ENCODE peak calls at places on chromosomes 5 and 9, in ten cellular contexts. W is iPS-NIHi11; Z is BE2C; A is naive B cell; M is ELR; D is AG20443; S is effector CD4-positive, alpha-beta T cell; F is NCI-H1092; P is HFFc6; Y is activated T-cell treated with anti-CD3 and anti-CD28 coated beads for 4 hours. B is an unnamed sample.

GRCh38 chr9:1050125-1050895 is at the start of gene DMRT2:
- DNase-seq in D (peak; percentile 44), Y (no peak), Z (peak; percentile 80), M (peak; percentile 0), P (no peak), S (no peak), F (no peak), A (no peak), W (peak; percentile 94), B (peak; percentile 81)

GRCh38 chr5:95178046-95178651 is 106.7 kb downstream of the MCTP1 start:
- DNase-seq in Y (no peak), W (peak; percentile 57), M (peak; percentile 28), S (no peak), P (no peak), F (no peak), A (no peak), Z (peak; percentile 81), D (no peak), B (no peak)

GRCh38 chr5:123261752-123262151 is 161.5 kb downstream of the CEP120 start:
- DNase-seq in D (no peak), F (no peak), A (no peak), Z (no peak), Y (no peak), W (no peak), P (no peak), M (no peak), S (no peak), B (no peak)

GRCh38 chr9:130064621-130065020 is 10.9 kb downstream of the GPR107 start:
- DNase-seq in Y (no peak), W (no peak), M (no peak), Z (no peak), A (no peak), S (no peak), P (no peak), D (no peak), F (no peak), B (no peak)

GRCh38 chr9:89929721-89930480 is 325.1 kb downstream of the GADD45G start:
- DNase-seq in A (no peak), M (no peak), Z (no peak), F (peak; percentile 19), Y (no peak), D (peak; percentile 62), S (no peak), W (no peak), P (no peak), B (no peak)

GRCh38 chr5:159094745-159095144 is 5.0 kb downstream of the EBF1 start:
- DNase-seq in W (no peak), Y (peak; percentile 42), S (peak; percentile 21), D (peak; percentile 56), M (peak; percentile 66), A (peak; percentile 47), F (peak; percentile 66), P (no peak), Z (peak; percentile 86), B (peak; percentile 86)

GRCh38 chr9:101485873-101486692 is 47.6 kb upstream of the RNF20 start:
- DNase-seq in S (no peak), F (peak; percentile 60), M (peak; percentile 66), Y (no peak), D (peak; percentile 65), A (no peak), W (peak; percentile 59), P (no peak), Z (peak; percentile 80), B (peak; percentile 49)

GRCh38 chr9:136925414-136926153 is 19.0 kb downstream of the FBXW5 start:
- DNase-seq in Y (no peak), S (no peak), F (no peak), M (no peak), P (no peak), A (no peak), Z (no peak), W (no peak), D (no peak), B (no peak)

GRCh38 chr9:757246-757881 is 84.1 kb upstream of the DMRT1 start:
- DNase-seq in F (no peak), W (peak; percentile 89), P (peak; percentile 62), Y (no peak), D (peak; percentile 69), S (no peak), A (no peak), Z (no peak), M (peak; percentile 76), B (no peak)

GRCh38 chr5:161023591-161023990 is 171.6 kb upstream of the ATP10B start:
- DNase-seq in Y (no peak), F (no peak), P (no peak), S (no peak), M (no peak), A (no peak), W (no peak), D (no peak), Z (no peak), B (peak; percentile 80)

GRCh38 chr9:32404402-32404801 is 20.0 kb downstream of the ACO1 start:
- DNase-seq in M (no peak), D (no peak), Y (no peak), Z (no peak), A (no peak), F (no peak), W (no peak), S (no peak), P (no peak), B (no peak)

GRCh38 chr5:134958755-134959154 is 9.0 kb upstream of the CATSPER3 start:
- DNase-seq in Y (no peak), Z (no peak), S (no peak), P (peak; percentile 3), M (peak; percentile 7), W (peak; percentile 53), F (no peak), D (no peak), A (no peak), B (no peak)

GRCh38 chr5:80960531-80961375 is 590 bp downstream of the RASGRF2 start:
- DNase-seq in F (peak; percentile 11), P (no peak), W (peak; percentile 40), Y (peak; percentile 20), Z (peak; percentile 19), M (peak; percentile 70), A (no peak), D (peak; percentile 28), S (peak; percentile 23), B (no peak)

GRCh38 chr9:127867356-127868277 is 9.9 kb downstream of the AK1 start:
- DNase-seq in P (no peak), F (no peak), W (no peak), D (no peak), Y (no peak), M (no peak), Z (no peak), A (no peak), S (no peak), B (no peak)

GRCh38 chr5:30100929-30101328 is 1092.6 kb upstream of the CDH6 start:
- DNase-seq in D (no peak), W (no peak), F (no peak), S (no peak), Z (no peak), A (no peak), P (no peak), M (no peak), Y (no peak), B (no peak)

GRCh38 chr9:96176901-96177718 is 124.9 kb downstream of the HSD17B3 start:
- DNase-seq in D (no peak), Y (no peak), P (no peak), S (no peak), W (no peak), A (no peak), M (no peak), F (no peak), Z (no peak), B (no peak)

GRCh38 chr5:171521219-171521633 is 101.8 kb downstream of the FGF18 start:
- DNase-seq in P (peak; percentile 94), W (peak; percentile 52), Y (no peak), Z (no peak), D (peak; percentile 96), M (peak; percentile 95), F (no peak), S (no peak), A (no peak), B (no peak)

GRCh38 chr5:56543431-56544385 is 271.6 kb upstream of the MAP3K1 start:
- DNase-seq in W (no peak), Y (no peak), D (no peak), A (no peak), P (no peak), F (no peak), S (no peak), Z (no peak), M (peak; percentile 71), B (no peak)

GRCh38 chr5:76083555-76084495 is 642 bp downstream of the SV2C start:
- DNase-seq in F (no peak), S (no peak), W (peak; percentile 66), P (no peak), M (no peak), Z (peak; percentile 15), D (peak; percentile 19), Y (no peak), A (no peak), B (no peak)

GRCh38 chr5:9105851-9106250 is 440.0 kb downstream of the SEMA5A start:
- DNase-seq in W (no peak), D (no peak), F (no peak), P (no peak), M (peak; percentile 16), S (no peak), A (no peak), Z (no peak), Y (no peak), B (no peak)

GRCh38 chr9:99114846-99115500 is 10.1 kb downstream of the TGFBR1 start:
- DNase-seq in D (no peak), M (no peak), A (no peak), Y (no peak), Z (no peak), W (no peak), S (no peak), F (no peak), P (no peak), B (no peak)